ENCODE peak calls at places on chromosome 11, in six cellular contexts. Y is neuronal stem cell, A is H9, R is H1, K is IMR-90, U is mesenchymal stem cell. B is an unnamed sample.

GRCh38 chr11:75667831-75668507 is 869 bp downstream of the MAP6 start:
- DNase-seq in A (peak), Y (peak), R (no peak), U (no peak), K (peak), B (no peak)

GRCh38 chr11:93939084-93939780 is 81.9 kb upstream of the HEPHL1 start:
- DNase-seq in U (no peak), K (peak), Y (no peak), R (no peak), A (no peak), B (no peak)

GRCh38 chr11:64245401-64245796 is 1.3 kb downstream of the PPP1R14B start:
- DNase-seq in A (no peak), K (no peak), R (no peak), Y (no peak), U (no peak), B (no peak)

GRCh38 chr11:793556-793955 is 3.7 kb upstream of the CEND1 start:
- DNase-seq in Y (no peak), K (no peak), R (no peak), U (no peak), A (no peak), B (no peak)

GRCh38 chr11:10920205-10920604 is 62.4 kb upstream of the ZBED5 start:
- DNase-seq in A (no peak), U (peak), R (no peak), K (peak), Y (no peak), B (no peak)

GRCh38 chr11:1153105-1153950 is 4.4 kb upstream of the MUC5AC start:
- DNase-seq in A (peak), R (no peak), K (no peak), Y (no peak), U (no peak), B (no peak)

GRCh38 chr11:127454856-127455255 is 454.3 kb upstream of the KIRREL3 start:
- DNase-seq in R (no peak), U (no peak), K (no peak), A (no peak), Y (no peak), B (no peak)

GRCh38 chr11:111555255-111555654 is 14.7 kb downstream of the LAYN start:
- DNase-seq in Y (no peak), A (no peak), U (no peak), R (no peak), K (peak), B (no peak)

GRCh38 chr11:61071208-61071681 is 31.0 kb upstream of the CD5 start:
- DNase-seq in R (no peak), Y (no peak), K (no peak), U (no peak), A (no peak), B (no peak)

GRCh38 chr11:102010776-102011500 is 36.3 kb upstream of the CFAP300 start:
- DNase-seq in K (peak), Y (peak), R (peak), A (peak), U (peak), B (peak)

GRCh38 chr11:17479284-17480214 is 2.9 kb upstream of the ABCC8 start:
- DNase-seq in R (peak), K (no peak), U (peak), A (peak), Y (peak), B (no peak)

GRCh38 chr11:134585666-134586285 is 173.7 kb upstream of the B3GAT1 start:
- DNase-seq in Y (no peak), R (no peak), A (peak), U (no peak), K (no peak), B (no peak)

GRCh38 chr11:2743427-2744110 is 43.8 kb upstream of the KCNQ1OT1 start:
- DNase-seq in U (no peak), K (no peak), Y (no peak), R (no peak), A (no peak), B (peak)

GRCh38 chr11:120108785-120109168 is 29.1 kb downstream of the TRIM29 start:
- DNase-seq in Y (no peak), R (no peak), K (no peak), U (no peak), A (no peak), B (no peak)

GRCh38 chr11:59158206-59159068 is 13.5 kb upstream of the DTX4 start:
- DNase-seq in K (peak), A (peak), Y (no peak), U (peak), R (no peak), B (peak)

GRCh38 chr11:70029831-70030811 is 48.0 kb upstream of the ANO1 start:
- DNase-seq in Y (no peak), U (no peak), A (peak), K (no peak), R (no peak), B (no peak)

GRCh38 chr11:116301141-116301540 is 471.6 kb downstream of the BUD13 start:
- DNase-seq in Y (no peak), R (no peak), A (no peak), U (no peak), K (no peak), B (no peak)

GRCh38 chr11:14741195-14741594 is 97.6 kb downstream of the PDE3B start:
- DNase-seq in K (no peak), Y (no peak), U (no peak), R (no peak), A (no peak), B (no peak)

GRCh38 chr11:117993988-117994741 is 8.0 kb downstream of the IL10RA start:
- DNase-seq in R (no peak), K (no peak), A (no peak), U (no peak), Y (no peak), B (no peak)

GRCh38 chr11:8604078-8604723 is 10.2 kb upstream of the STK33 start:
- DNase-seq in U (peak), K (peak), A (peak), R (peak), Y (peak), B (peak)

GRCh38 chr11:77580712-77581337 is 8.9 kb upstream of the AQP11 start:
- DNase-seq in U (peak), R (no peak), Y (peak), K (peak), A (no peak), B (no peak)

GRCh38 chr11:5605849-5606248 is 9.4 kb downstream of the TRIM6 start:
- DNase-seq in U (peak), A (no peak), R (no peak), K (peak), Y (no peak), B (no peak)

GRCh38 chr11:128575956-128576340 is 11.4 kb downstream of the ETS1 start:
- DNase-seq in U (peak), K (peak), R (no peak), Y (no peak), A (no peak), B (peak)

GRCh38 chr11:105903113-105903512 is 118.9 kb downstream of the MSANTD4 start:
- DNase-seq in A (no peak), K (peak), R (no peak), Y (no peak), U (no peak), B (no peak)

GRCh38 chr11:22387126-22387525 is 48.9 kb downstream of the SLC17A6 start:
- DNase-seq in K (no peak), R (no peak), U (no peak), Y (no peak), A (no peak), B (no peak)

GRCh38 chr11:45026835-45027234 is 76.2 kb upstream of the TP53I11 start:
- DNase-seq in A (no peak), K (no peak), R (no peak), Y (no peak), U (no peak), B (no peak)

GRCh38 chr11:56637500-56637899 is 4.7 kb downstream of the OR5AP2 start:
- DNase-seq in A (no peak), U (no peak), Y (no peak), R (no peak), K (no peak), B (no peak)

GRCh38 chr11:19552100-19552499 is 160.5 kb upstream of the NAV2 start:
- DNase-seq in A (no peak), R (no peak), U (no peak), K (no peak), Y (no peak), B (no peak)

GRCh38 chr11:118263694-118264567 is at the start of gene MPZL2:
- DNase-seq in K (no peak), R (no peak), A (peak), Y (peak), U (no peak), B (no peak)

GRCh38 chr11:121572581-121573059 is 119.9 kb upstream of the SORL1-AS1 start:
- DNase-seq in R (no peak), K (no peak), A (no peak), U (no peak), Y (no peak), B (no peak)

GRCh38 chr11:111978028-111978771 is 41.1 kb downstream of the DIXDC1 start:
- DNase-seq in Y (peak), K (peak), R (peak), U (peak), A (peak), B (peak)

GRCh38 chr11:61778920-61779650 is 13.3 kb downstream of the TMEM258 start:
- DNase-seq in U (no peak), K (no peak), A (peak), Y (no peak), R (no peak), B (no peak)

GRCh38 chr11:11993814-11994213 is 14.6 kb downstream of the DKK3 start:
- DNase-seq in U (peak), K (peak), A (peak), R (no peak), Y (no peak), B (peak)

GRCh38 chr11:128725630-128726461 is 32.0 kb downstream of the FLI1 start:
- DNase-seq in U (peak), Y (no peak), K (peak), A (no peak), R (no peak), B (no peak)

GRCh38 chr11:18140145-18140544 is 7.8 kb downstream of the MRGPRX3 start:
- DNase-seq in R (no peak), K (no peak), Y (no peak), U (no peak), A (no peak), B (no peak)

GRCh38 chr11:113649311-113649710 is 56.8 kb downstream of the TMPRSS5 start:
- DNase-seq in Y (no peak), A (no peak), U (no peak), R (no peak), K (no peak), B (no peak)

GRCh38 chr11:63919267-63920125 is 2.5 kb upstream of the RCOR2 start:
- DNase-seq in U (peak), A (peak), Y (peak), R (peak), K (no peak), B (peak)

GRCh38 chr11:93000511-93001476 is 31.3 kb downstream of the MTNR1B start:
- DNase-seq in U (peak), A (no peak), K (peak), R (no peak), Y (no peak), B (peak)

GRCh38 chr11:70073881-70074371 is 4.2 kb upstream of the ANO1 start:
- DNase-seq in R (no peak), U (peak), Y (no peak), K (peak), A (peak), B (no peak)

DNA sequence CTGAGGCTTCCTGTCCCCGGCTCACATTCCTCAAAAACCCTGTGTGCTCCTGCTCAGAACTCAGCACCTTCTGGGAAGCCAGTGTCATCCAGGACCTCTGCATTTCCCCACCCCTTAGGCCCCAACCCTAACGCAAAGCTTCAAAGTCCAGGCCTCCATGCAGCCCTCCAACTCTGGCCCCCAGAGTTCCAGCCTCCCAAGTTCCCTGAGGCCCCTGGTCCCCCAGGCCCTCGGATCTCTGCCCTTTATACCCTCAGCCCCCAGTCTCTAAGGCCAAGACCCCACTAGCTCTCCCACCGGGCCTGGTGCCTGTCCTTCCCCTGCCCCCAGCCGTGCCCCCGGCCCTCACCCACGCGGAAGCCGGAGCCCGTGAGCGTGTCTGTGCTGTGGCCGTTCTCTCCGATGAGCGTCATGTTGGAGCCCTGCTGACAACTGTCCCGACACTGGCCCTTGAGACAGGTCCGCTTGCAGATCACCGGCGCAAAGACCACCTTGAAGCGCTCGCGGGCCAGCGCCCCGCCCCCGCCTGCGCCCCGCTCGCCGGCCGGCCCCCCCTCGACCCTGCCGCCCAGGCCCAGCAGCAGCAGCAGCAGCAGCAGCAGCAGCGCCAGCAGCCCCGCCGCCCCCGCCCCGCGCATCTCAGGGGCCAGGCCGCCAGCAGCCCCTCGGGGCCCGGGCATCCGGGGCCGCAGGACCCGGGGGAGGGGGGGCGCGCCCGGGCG is 718 bp downstream of the LTBP3 start:
- DNase-seq in R (no peak), K (no peak), A (no peak), Y (no peak), U (no peak), B (no peak)
- H3K23ac ChIP-seq in R (no peak), K (peak), A (no peak), Y (peak), U (no peak), B (no peak)

GRCh38 chr11:67317365-67318238 is 14.3 kb downstream of the SSH3 start:
- DNase-seq in A (peak), K (peak), R (peak), Y (peak), U (peak), B (peak)
- H2BK5ac ChIP-seq in A (no peak), K (peak), R (no peak), Y (peak), U (no peak), B (peak)

GRCh38 chr11:35932121-35932520 is 11.7 kb upstream of the LDLRAD3 start:
- DNase-seq in Y (no peak), R (no peak), U (no peak), K (no peak), A (no peak), B (no peak)

GRCh38 chr11:35927730-35928129 is 16.1 kb upstream of the LDLRAD3 start:
- DNase-seq in Y (no peak), R (no peak), K (peak), A (no peak), U (peak), B (peak)

GRCh38 chr11:35928688-35929087 is 15.2 kb upstream of the LDLRAD3 start:
- DNase-seq in Y (no peak), R (no peak), A (no peak), K (no peak), U (no peak), B (no peak)

GRCh38 chr11:35932641-35933571 is 11.0 kb upstream of the LDLRAD3 start:
- DNase-seq in Y (no peak), K (peak), A (no peak), R (no peak), U (no peak), B (peak)

GRCh38 chr11:35930466-35930865 is 13.4 kb upstream of the LDLRAD3 start:
- DNase-seq in R (no peak), A (no peak), U (no peak), Y (no peak), K (no peak), B (no peak)
- H4K91ac ChIP-seq in R (no peak), A (no peak), U (no peak), Y (no peak), K (no peak), B (no peak)

GRCh38 chr11:130001491-130002351 is 914 bp downstream of the PRDM10 start:
- DNase-seq in R (no peak), U (peak), A (peak), K (peak), Y (peak), B (peak)
- H3K23ac ChIP-seq in R (no peak), U (no peak), A (no peak), K (peak), Y (peak), B (no peak)

B was measured in trophoblast cell.